ENCODE peak calls at places on chromosomes 5 and 9, in four cellular contexts. F, D, S and Y are unnamed samples.

GRCh38 chr5:84816746-84817547 is 432.3 kb upstream of the EDIL3 start:
- DNase-seq in S (no peak), D (no peak), F (no peak), Y (no peak)

GRCh38 chr5:83441752-83442151 is 29.8 kb upstream of the VCAN start:
- DNase-seq in F (no peak), D (no peak), S (no peak), Y (no peak)

GRCh38 chr5:172149073-172149472 is 39.0 kb downstream of the STK10 start:
- DNase-seq in F (no peak), S (no peak), D (peak; percentile 87), Y (no peak)

GRCh38 chr9:98558575-98558974 is 150.2 kb downstream of the GABBR2 start:
- DNase-seq in F (no peak), S (no peak), D (no peak), Y (no peak)

GRCh38 chr9:90546200-90546599 is 96.4 kb downstream of the DIRAS2 start:
- DNase-seq in F (no peak), S (peak; percentile 40), D (peak; percentile 77), Y (no peak)

GRCh38 chr5:125756456-125756855 is 666.8 kb upstream of the GRAMD2B start:
- DNase-seq in D (no peak), S (no peak), F (no peak), Y (no peak)

GRCh38 chr9:1513105-1513504 is 462.9 kb downstream of the DMRT2 start:
- DNase-seq in F (no peak), D (no peak), S (no peak), Y (no peak)

GRCh38 chr5:95403996-95404395 is 12.8 kb downstream of the FAM81B start:
- DNase-seq in D (no peak), F (no peak), S (no peak), Y (no peak)